ENCODE peak calls at places on chromosomes 6 and 20, in four cellular contexts. K, A, P and L are unnamed samples.

GRCh38 chr6:47047479-47048411 is 5.6 kb upstream of the ADGRF1 start:
- DNase-seq in K (peak; percentile 69), A (peak; percentile 56), P (peak; percentile 90), L (no peak)

GRCh38 chr6:140051521-140052455 is 677.3 kb upstream of the CITED2 start:
- DNase-seq in K (no peak), A (no peak), P (no peak), L (peak; percentile 52)

GRCh38 chr20:56439784-56440291 is 27.8 kb downstream of the CASS4 start:
- DNase-seq in K (peak; percentile 82), A (no peak), P (no peak), L (peak; percentile 69)

GRCh38 chr6:150334790-150335783 is 33.7 kb upstream of the IYD start:
- DNase-seq in K (peak; percentile 25), A (no peak), P (peak; percentile 81), L (no peak)

GRCh38 chr6:5946701-5947100 is 60.0 kb downstream of the NRN1 start:
- DNase-seq in K (no peak), A (no peak), P (no peak), L (no peak)

GRCh38 chr6:25448965-25449538 is 169.9 kb downstream of the CARMIL1 start:
- DNase-seq in K (no peak), A (no peak), P (no peak), L (no peak)

GRCh38 chr6:157047951-157048350 is 270.8 kb downstream of the ARID1B start:
- DNase-seq in K (no peak), A (no peak), P (no peak), L (no peak)

GRCh38 chr6:122798099-122798641 is 9.1 kb downstream of the SMPDL3A start:
- DNase-seq in K (no peak), A (no peak), P (no peak), L (peak; percentile 47)

GRCh38 chr20:53884859-53885654 is 185.3 kb downstream of the BCAS1 start:
- DNase-seq in K (no peak), A (no peak), P (no peak), L (no peak)

GRCh38 chr20:44219287-44219686 is 8.7 kb upstream of the OSER1 start:
- DNase-seq in K (no peak), A (no peak), P (no peak), L (no peak)

GRCh38 chr20:25310921-25311728 is 63.2 kb downstream of the PYGB start:
- DNase-seq in K (no peak), A (no peak), P (no peak), L (peak; percentile 27)

GRCh38 chr6:161684721-161685120 is 410.9 kb upstream of the AGPAT4 start:
- DNase-seq in K (no peak), A (no peak), P (no peak), L (no peak)

GRCh38 chr6:72677740-72678139 is 55.9 kb downstream of the KCNQ5 start:
- DNase-seq in K (no peak), A (no peak), P (no peak), L (no peak)

GRCh38 chr6:150236544-150236943 is 93.7 kb downstream of the PPP1R14C start:
- DNase-seq in K (no peak), A (no peak), P (no peak), L (no peak)

GRCh38 chr6:53734473-53735299 is 60.1 kb upstream of the LRRC1 start:
- DNase-seq in K (no peak), A (peak; percentile 78), P (peak; percentile 89), L (no peak)

GRCh38 chr20:46289416-46289815 is 18.9 kb downstream of the CDH22 start:
- DNase-seq in K (no peak), A (no peak), P (no peak), L (no peak)

GRCh38 chr6:5004373-5005037 is 668 bp upstream of the RPP40 start:
- DNase-seq in K (no peak), A (peak; percentile 26), P (no peak), L (no peak)

GRCh38 chr20:32737371-32738223 is 5.7 kb downstream of the COMMD7 start:
- DNase-seq in K (no peak), A (no peak), P (no peak), L (no peak)

GRCh38 chr6:7669742-7670141 is 56.2 kb upstream of the BMP6 start:
- DNase-seq in K (no peak), A (no peak), P (no peak), L (no peak)

GRCh38 chr6:156868385-156868784 is 91.2 kb downstream of the ARID1B start:
- DNase-seq in K (no peak), A (no peak), P (peak; percentile 63), L (no peak)

GRCh38 chr6:38192486-38192885 is 373.0 kb downstream of the ZFAND3 start:
- DNase-seq in K (no peak), A (peak; percentile 47), P (peak; percentile 50), L (no peak)

GRCh38 chr6:139295906-139296305 is 4.1 kb upstream of the TXLNB start:
- DNase-seq in K (no peak), A (no peak), P (no peak), L (no peak)

GRCh38 chr20:51446656-51447055 is 95.9 kb downstream of the NFATC2 start:
- DNase-seq in K (no peak), A (no peak), P (no peak), L (peak; percentile 95)

GRCh38 chr6:10733151-10733715 is 10.4 kb downstream of the TMEM14C start:
- DNase-seq in K (no peak), A (peak; percentile 35), P (no peak), L (no peak)

GRCh38 chr6:16157909-16158308 is 29.0 kb downstream of the MYLIP start:
- DNase-seq in K (no peak), A (no peak), P (no peak), L (no peak)

GRCh38 chr20:8361008-8361652 is 229.1 kb downstream of the PLCB1 start:
- DNase-seq in K (no peak), A (no peak), P (no peak), L (no peak)

GRCh38 chr6:123715243-123715863 is 78.6 kb upstream of the TRDN start:
- DNase-seq in K (no peak), A (no peak), P (peak; percentile 54), L (no peak)

GRCh38 chr6:136510299-136510698 is 39.9 kb downstream of the MAP7 start:
- DNase-seq in K (no peak), A (peak; percentile 28), P (no peak), L (no peak)

GRCh38 chr20:56626367-56627121 is 2.6 kb upstream of the TFAP2C start:
- DNase-seq in K (no peak), A (peak; percentile 83), P (peak; percentile 91), L (peak; percentile 80)

GRCh38 chr6:116406678-116407345 is 36.1 kb downstream of the DSE start:
- DNase-seq in K (no peak), A (no peak), P (no peak), L (no peak)

GRCh38 chr6:147078106-147078505 is 126.1 kb upstream of the STXBP5 start:
- DNase-seq in K (no peak), A (no peak), P (no peak), L (no peak)

GRCh38 chr20:4833074-4833473 is 111.4 kb downstream of the PRND start:
- DNase-seq in K (no peak), A (no peak), P (no peak), L (no peak)
- H3K4me3 ChIP-seq in K (no peak overlapping the region), A (no peak overlapping the region), P (no peak overlapping the region), L (no peak overlapping the region)

GRCh38 chr6:33764036-33764435 is 17.3 kb upstream of the IP6K3 start:
- DNase-seq in K (no peak), A (no peak), P (no peak), L (no peak)

GRCh38 chr6:33761581-33761921 is 14.8 kb upstream of the IP6K3 start:
- DNase-seq in K (no peak), A (no peak), P (no peak), L (no peak)

GRCh38 chr6:33762713-33763112 is 16.0 kb upstream of the IP6K3 start:
- DNase-seq in K (no peak), A (no peak), P (no peak), L (no peak)

GRCh38 chr6:33763483-33763882 is 16.8 kb upstream of the IP6K3 start:
- DNase-seq in K (no peak), A (no peak), P (no peak), L (no peak)

DNA sequence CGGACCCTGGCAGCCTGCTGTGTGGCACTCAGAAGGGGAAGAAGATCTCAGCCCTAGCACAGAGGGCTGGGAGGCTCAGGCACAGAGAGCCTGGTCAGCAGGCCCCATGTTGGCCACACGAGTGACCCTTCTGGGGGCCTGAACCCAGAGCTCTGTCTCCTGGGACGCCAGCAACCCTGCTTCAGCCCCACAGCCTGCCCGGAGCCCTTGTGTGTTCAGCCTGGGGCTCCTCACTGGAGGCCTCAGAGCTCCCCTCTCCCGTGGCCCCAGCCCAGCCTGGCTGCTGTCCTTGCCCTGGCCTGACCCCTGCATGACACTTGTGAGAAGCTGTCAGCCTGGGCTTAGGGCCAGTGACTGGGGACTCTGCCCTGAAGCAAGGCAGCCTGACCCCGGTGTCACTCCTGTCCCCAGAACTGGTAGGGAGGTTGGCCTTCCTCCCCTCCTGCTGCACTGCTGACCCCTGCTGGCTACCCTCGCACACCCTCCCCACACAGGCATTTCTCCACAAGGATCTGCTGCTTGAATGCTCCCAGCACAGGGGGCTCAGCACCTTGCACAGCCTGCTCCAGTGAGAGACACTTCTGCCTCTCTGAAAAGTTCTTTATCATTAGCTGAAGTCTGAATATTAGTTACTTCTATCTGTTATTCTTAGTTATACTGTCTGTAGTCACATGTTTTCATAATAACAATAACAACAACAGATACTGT is 15.4 kb upstream of the IP6K3 start:
- DNase-seq in K (peak; percentile 36), A (peak; percentile 75), P (peak; percentile 87), L (no peak)
- TF ChIP-seq CTCF in K (peak; percentile 33), A (peak; percentile 81), P (peak; percentile 79), L (peak; percentile 82)

GRCh38 chr20:23867152-23867776 is 12.3 kb downstream of the CST5 start:
- DNase-seq in K (no peak), A (peak; percentile 53), P (peak; percentile 70), L (no peak)
- H3K27ac ChIP-seq in K (no peak overlapping the region), A (no peak overlapping the region), P (no peak overlapping the region), L (no peak overlapping the region)

GRCh38 chr6:151763938-151764680 is 43.4 kb upstream of the ESR1 start:
- DNase-seq in K (peak; percentile 95), A (peak; percentile 93), P (peak; percentile 99), L (peak; percentile 96)
- H3K4me3 ChIP-seq in K (peak overlapping the region; percentile 66), A (no peak overlapping the region), P (peak overlapping the region; percentile 19), L (peak overlapping the region; percentile 18)

DNA sequence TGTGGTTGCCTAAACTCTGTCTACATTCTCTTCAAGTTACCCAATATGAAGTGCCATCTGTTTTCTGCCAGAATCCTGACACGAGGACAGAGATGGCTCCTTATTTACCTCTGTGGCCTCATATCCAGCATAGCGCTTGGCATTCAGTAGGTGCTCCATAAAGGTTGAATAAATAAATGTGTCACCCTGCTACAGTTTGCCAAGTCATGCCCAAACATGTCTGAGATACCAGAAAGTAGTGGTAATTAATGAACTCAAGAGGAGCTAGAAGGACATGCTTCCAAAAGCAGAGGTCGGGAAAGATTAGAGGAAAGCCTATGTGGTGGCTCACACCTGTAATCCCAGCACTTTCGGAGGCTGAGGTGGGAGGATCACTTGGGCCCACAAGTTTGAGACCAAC is 30.9 kb upstream of the E2F3 start:
- DNase-seq in K (no peak), A (no peak), P (no peak), L (no peak)
- TF ChIP-seq CTCF in K (no peak), A (no peak), P (no peak), L (no peak)